ENCODE peak calls at places on chromosomes 7 and 10, in ten cellular contexts. L is CD8-positive, alpha-beta memory T cell; D is ovary; I is heart left ventricle; H is iPS DF 6.9; T is CD4-positive, alpha-beta T cell; K is RWPE1; P is Panc1; O is gastrocnemius medialis; R is tibial artery. C is an unnamed sample.

GRCh38 chr7:102061981-102062390 is 224.7 kb upstream of the SH2B2 start:
- DNase-seq in D (no peak), T (no peak), I (no peak), H (no peak), K (no peak), R (peak), P (no peak), L (no peak), O (no peak), C (no peak)

GRCh38 chr10:34145751-34146150 is 669.3 kb downstream of the PARD3 start:
- DNase-seq in R (no peak), L (no peak), D (no peak), K (no peak), I (no peak), P (no peak), T (no peak), H (no peak), O (no peak), C (no peak)

GRCh38 chr10:9951481-9952257 is 1066.0 kb upstream of the CELF2 start:
- DNase-seq in I (no peak), K (no peak), O (no peak), T (no peak), R (no peak), L (no peak), D (no peak), H (no peak), P (no peak), C (no peak)

GRCh38 chr10:6019796-6020195 is 42.4 kb downstream of the IL2RA start:
- DNase-seq in K (no peak), O (no peak), T (no peak), P (no peak), D (no peak), H (no peak), L (no peak), I (no peak), R (no peak), C (no peak)

GRCh38 chr7:112970771-112971170 is 115.9 kb downstream of the GPR85 start:
- DNase-seq in O (no peak), P (no peak), I (no peak), H (no peak), T (no peak), D (no peak), L (no peak), K (no peak), R (no peak), C (no peak)

GRCh38 chr7:77475181-77475580 is 59.0 kb upstream of the GSAP start:
- DNase-seq in O (no peak), H (no peak), I (no peak), D (no peak), P (no peak), R (no peak), T (no peak), K (no peak), L (no peak), C (no peak)

GRCh38 chr10:71728218-71728737 is 8.7 kb upstream of the C10orf105 start:
- DNase-seq in T (no peak), D (no peak), K (no peak), L (no peak), R (no peak), O (no peak), P (no peak), H (no peak), I (peak), C (no peak)

GRCh38 chr10:94630017-94630688 is 53.4 kb upstream of the CYP2C18 start:
- DNase-seq in I (no peak), R (no peak), T (no peak), K (peak), D (no peak), L (no peak), P (peak), H (no peak), O (no peak), C (no peak)

GRCh38 chr7:41705109-41705871 is 2.4 kb upstream of the INHBA start:
- DNase-seq in K (peak), T (peak), L (peak), P (no peak), H (no peak), R (peak), O (peak), I (peak), D (peak), C (peak)

GRCh38 chr10:124977161-124977560 is 35.2 kb downstream of the ZRANB1 start:
- DNase-seq in K (no peak), L (no peak), O (no peak), P (no peak), H (no peak), I (no peak), T (no peak), D (no peak), R (no peak), C (no peak)
- H3K27ac ChIP-seq in K (no peak), L (no peak), O (peak), P (no peak), H (no peak), I (no peak), T (no peak), D (no peak), R (no peak), C (no peak)

GRCh38 chr7:134702366-134703240 is 56.0 kb downstream of the BPGM start:
- DNase-seq in O (no peak), L (no peak), H (no peak), T (no peak), I (no peak), R (no peak), K (no peak), D (no peak), P (no peak), C (no peak)
- H3K27ac ChIP-seq in O (peak), L (no peak), H (no peak), T (no peak), I (no peak), R (peak), K (no peak), D (peak), P (no peak), C (peak)

DNA sequence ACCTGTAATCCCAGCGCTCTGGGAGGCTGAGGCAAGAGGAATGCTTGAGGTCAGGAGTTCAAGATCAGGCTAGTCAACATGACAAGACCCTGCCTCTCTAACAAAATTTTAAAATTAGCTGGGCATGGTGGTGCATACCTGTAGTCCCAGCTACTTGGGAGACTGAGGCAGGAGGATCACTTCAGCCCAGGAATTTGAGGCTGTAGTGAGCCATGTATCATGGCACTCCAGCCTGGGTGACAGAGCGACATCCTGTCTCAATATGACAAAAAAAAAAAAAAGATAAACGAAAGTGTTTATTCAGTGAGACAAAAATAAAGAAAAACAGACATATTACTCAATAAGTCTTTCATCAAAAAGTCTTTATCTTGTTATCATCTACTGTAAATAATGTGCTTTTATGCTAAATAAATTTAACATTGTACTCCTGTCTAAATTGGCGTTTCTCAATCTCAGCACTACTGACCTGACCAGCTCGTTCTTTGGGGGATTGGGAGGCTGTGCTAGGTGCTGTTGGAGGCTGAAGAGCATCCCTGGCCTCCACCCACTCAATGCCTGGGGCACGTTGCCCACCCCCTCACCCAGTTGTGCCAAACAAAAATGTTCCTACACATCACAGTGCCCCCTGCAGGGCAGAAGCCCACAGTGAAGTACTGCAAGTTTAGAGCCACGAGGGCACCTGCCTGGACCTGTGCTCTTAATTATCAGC is 57.7 kb downstream of the NCAPG2 start:
- DNase-seq in H (peak), P (peak), L (no peak), D (no peak), K (no peak), O (no peak), I (no peak), R (no peak), T (no peak), C (no peak)
- H3K27ac ChIP-seq in H (no peak), P (no peak), L (no peak), D (no peak), K (no peak), O (no peak), I (no peak), R (no peak), T (no peak), C (no peak)

GRCh38 chr10:47299989-47300931 is at the start of gene GDF10:
- DNase-seq in D (no peak), K (no peak), I (no peak), O (no peak), H (no peak), L (peak), R (no peak), T (no peak), P (no peak), C (no peak)

GRCh38 chr10:47296941-47297340 is 3.1 kb upstream of the GDF10 start:
- DNase-seq in K (no peak), R (peak), D (no peak), P (no peak), T (no peak), O (no peak), L (no peak), H (no peak), I (no peak), C (no peak)

GRCh38 chr10:47299611-47299988 is 397 bp upstream of the GDF10 start:
- DNase-seq in H (no peak), I (no peak), D (no peak), K (no peak), O (no peak), T (no peak), P (no peak), L (no peak), R (no peak), C (no peak)

GRCh38 chr10:47297796-47298540 is 2.0 kb upstream of the GDF10 start:
- DNase-seq in H (no peak), L (no peak), R (peak), P (no peak), D (no peak), O (no peak), I (no peak), K (no peak), T (no peak), C (no peak)

GRCh38 chr10:47298730-47299129 is 1.3 kb upstream of the GDF10 start:
- DNase-seq in R (no peak), P (no peak), L (no peak), I (no peak), T (no peak), O (no peak), D (no peak), H (no peak), K (no peak), C (no peak)
- H3K27ac ChIP-seq in R (peak), P (no peak), L (no peak), I (no peak), T (no peak), O (no peak), D (no peak), H (no peak), K (no peak), C (peak)

DNA sequence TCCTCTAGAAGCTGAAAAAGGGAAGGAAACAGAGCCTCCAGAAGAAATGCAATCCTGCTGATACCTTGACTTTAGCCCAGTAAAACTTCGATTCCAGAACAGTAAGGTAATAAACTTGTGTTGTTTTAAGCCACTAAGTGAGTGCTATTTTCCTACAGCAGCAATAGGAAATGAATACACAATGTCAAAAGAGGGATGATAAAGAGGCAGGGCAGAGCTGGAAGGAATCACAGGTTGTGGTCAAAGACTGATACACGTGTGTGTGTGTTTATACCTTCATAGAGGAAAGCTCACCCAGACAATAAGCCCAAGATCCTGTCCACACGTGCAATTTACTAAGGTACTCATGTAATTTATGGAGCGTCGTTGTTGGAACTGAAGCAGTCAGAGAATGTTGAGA is 9.5 kb downstream of the ABCB1 start:
- DNase-seq in D (no peak), P (no peak), R (no peak), H (no peak), L (no peak), T (no peak), O (no peak), I (no peak), K (no peak), C (no peak)
- H3K27ac ChIP-seq in D (no peak), P (no peak), R (no peak), H (no peak), L (no peak), T (no peak), O (no peak), I (no peak), K (no peak), C (no peak)

C was measured in ascending aorta.